ENCODE peak calls at places on chromosomes 6 and 20, in nine cellular contexts. N, D, P, E, A, L, J, C and W are unnamed samples. For H3K4me1, the result is how much of the 10 kb centered on the place peaks cover.

GRCh38 chr6:148700713-148701392 is 46.0 kb upstream of the UST start:
- DNase-seq in N (no peak), D (peak), P (peak), E (peak), A (peak), L (no peak), J (peak), C (no peak), W (peak)

GRCh38 chr20:24769878-24770627 is 179.0 kb upstream of the CST7 start:
- DNase-seq in N (no peak), D (no peak), P (no peak), E (no peak), A (no peak), L (no peak), J (no peak), C (no peak), W (no peak)

GRCh38 chr6:35717449-35718353 is 19.1 kb upstream of the ARMC12 start:
- DNase-seq in N (no peak), D (no peak), P (no peak), E (no peak), A (no peak), L (no peak), J (no peak), C (no peak), W (no peak)

GRCh38 chr6:46052479-46052878 is 36.8 kb upstream of the CLIC5 start:
- DNase-seq in N (no peak), D (no peak), P (no peak), E (no peak), A (no peak), L (no peak), J (no peak), C (no peak), W (no peak)

GRCh38 chr6:168546173-168546572 is 105.2 kb downstream of the SMOC2 start:
- DNase-seq in N (no peak), D (no peak), P (no peak), E (no peak), A (no peak), L (no peak), J (no peak), C (no peak), W (no peak)

GRCh38 chr20:50756447-50756846 is 25.1 kb downstream of the PARD6B start:
- DNase-seq in N (no peak), D (no peak), P (no peak), E (no peak), A (no peak), L (no peak), J (no peak), C (no peak), W (no peak)

GRCh38 chr6:90098637-90099036 is 198.0 kb downstream of the BACH2 start:
- DNase-seq in N (no peak), D (no peak), P (peak), E (peak), A (no peak), L (no peak), J (peak), C (no peak), W (no peak)

GRCh38 chr20:15700147-15700765 is 873.0 kb downstream of the KIF16B start:
- DNase-seq in N (no peak), D (no peak), P (peak), E (no peak), A (no peak), L (no peak), J (no peak), C (no peak), W (no peak)

GRCh38 chr6:131846023-131846663 is 38.3 kb downstream of the ENPP1 start:
- DNase-seq in N (no peak), D (no peak), P (no peak), E (no peak), A (no peak), L (no peak), J (no peak), C (no peak), W (no peak)

GRCh38 chr20:47786763-47787107 is 1.5 kb upstream of the SULF2 start:
- DNase-seq in N (no peak), D (no peak), P (no peak), E (no peak), A (no peak), L (no peak), J (no peak), C (no peak), W (no peak)
- TF ChIP-seq EZH2 in N (no peak), D (no peak), P (no peak), E (no peak), A (no peak), L (no peak), J (no peak), C (no peak), W (no peak)

GRCh38 chr20:58565461-58566175 is 50.4 kb upstream of the APCDD1L start:
- DNase-seq in N (no peak), D (no peak), P (no peak), E (no peak), A (no peak), L (no peak), J (no peak), C (no peak), W (no peak)
- H3K4me1 ChIP-seq in N (under half), D (under half), P (under half), E (under half), A (under half), L (under half), J (under half), C (under half), W (under half)

GRCh38 chr6:2857185-2857579 is 15.5 kb upstream of the SERPINB1 start:
- DNase-seq in N (no peak), D (no peak), P (no peak), E (no peak), A (no peak), L (no peak), J (no peak), C (no peak), W (no peak)

GRCh38 chr6:2861071-2861821 is 19.6 kb upstream of the SERPINB1 start:
- DNase-seq in N (no peak), D (no peak), P (no peak), E (no peak), A (no peak), L (no peak), J (no peak), C (no peak), W (no peak)

GRCh38 chr6:2857580-2858337 is 16.1 kb upstream of the SERPINB1 start:
- DNase-seq in N (peak), D (peak), P (no peak), E (peak), A (no peak), L (no peak), J (no peak), C (no peak), W (no peak)

GRCh38 chr6:2859325-2859700 is 17.6 kb upstream of the SERPINB1 start:
- DNase-seq in N (no peak), D (no peak), P (no peak), E (no peak), A (no peak), L (no peak), J (no peak), C (no peak), W (no peak)

GRCh38 chr6:2858678-2859324 is 17.1 kb upstream of the SERPINB1 start:
- DNase-seq in N (no peak), D (no peak), P (no peak), E (no peak), A (no peak), L (no peak), J (no peak), C (no peak), W (no peak)
- H3K9ac ChIP-seq in N (peak), D (no peak), P (no peak), E (peak), A (no peak), L (peak), J (no peak), C (no peak), W (no peak)

GRCh38 chr6:98842489-98843180 is 8.3 kb downstream of the POU3F2 start:
- DNase-seq in N (no peak), D (no peak), P (no peak), E (peak), A (peak), L (no peak), J (no peak), C (peak), W (no peak)

GRCh38 chr6:98841114-98841513 is 6.7 kb downstream of the POU3F2 start:
- DNase-seq in N (no peak), D (no peak), P (no peak), E (peak), A (no peak), L (no peak), J (no peak), C (no peak), W (no peak)

GRCh38 chr6:98839788-98840361 is 5.5 kb downstream of the POU3F2 start:
- DNase-seq in N (no peak), D (peak), P (no peak), E (peak), A (peak), L (peak), J (no peak), C (no peak), W (peak)

GRCh38 chr6:98841589-98842488 is 7.5 kb downstream of the POU3F2 start:
- DNase-seq in N (no peak), D (no peak), P (no peak), E (peak), A (peak), L (no peak), J (no peak), C (no peak), W (no peak)

DNA sequence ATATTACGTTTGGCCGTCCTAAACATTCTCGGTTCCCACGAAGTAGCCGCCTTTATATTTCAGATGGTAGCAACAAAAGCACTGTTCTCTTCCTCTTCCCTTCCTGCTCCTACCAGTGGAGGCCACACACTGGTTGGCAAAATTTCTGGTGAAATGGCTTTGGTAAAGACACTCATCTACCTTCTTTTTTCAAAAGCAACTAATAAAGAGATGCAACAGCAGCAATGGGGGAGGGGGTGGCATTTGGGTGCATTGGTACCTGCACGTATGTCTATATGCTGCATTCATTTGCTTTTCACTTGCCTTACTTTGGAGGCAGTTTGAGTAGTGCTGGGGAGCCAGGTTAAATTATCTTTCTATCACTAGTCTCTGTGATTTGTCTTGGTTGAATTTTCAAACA is 6.0 kb downstream of the POU3F2 start:
- DNase-seq in N (no peak), D (no peak), P (no peak), E (peak), A (peak), L (no peak), J (no peak), C (no peak), W (no peak)
- TF ChIP-seq EZH2 in N (no peak), D (no peak), P (no peak), E (no peak), A (no peak), L (no peak), J (no peak), C (peak), W (no peak)

GRCh38 chr6:110331383-110331782 is 26.8 kb downstream of the METTL24 start:
- DNase-seq in N (no peak), D (no peak), P (no peak), E (no peak), A (no peak), L (no peak), J (no peak), C (no peak), W (no peak)

GRCh38 chr6:110329729-110330436 is 28.3 kb downstream of the METTL24 start:
- DNase-seq in N (no peak), D (peak), P (peak), E (peak), A (no peak), L (peak), J (peak), C (no peak), W (no peak)

GRCh38 chr6:110331816-110332215 is 26.3 kb downstream of the METTL24 start:
- DNase-seq in N (no peak), D (no peak), P (no peak), E (peak), A (no peak), L (no peak), J (peak), C (no peak), W (no peak)

GRCh38 chr6:110328231-110328630 is 29.9 kb downstream of the METTL24 start:
- DNase-seq in N (no peak), D (no peak), P (no peak), E (peak), A (no peak), L (no peak), J (peak), C (no peak), W (no peak)

DNA sequence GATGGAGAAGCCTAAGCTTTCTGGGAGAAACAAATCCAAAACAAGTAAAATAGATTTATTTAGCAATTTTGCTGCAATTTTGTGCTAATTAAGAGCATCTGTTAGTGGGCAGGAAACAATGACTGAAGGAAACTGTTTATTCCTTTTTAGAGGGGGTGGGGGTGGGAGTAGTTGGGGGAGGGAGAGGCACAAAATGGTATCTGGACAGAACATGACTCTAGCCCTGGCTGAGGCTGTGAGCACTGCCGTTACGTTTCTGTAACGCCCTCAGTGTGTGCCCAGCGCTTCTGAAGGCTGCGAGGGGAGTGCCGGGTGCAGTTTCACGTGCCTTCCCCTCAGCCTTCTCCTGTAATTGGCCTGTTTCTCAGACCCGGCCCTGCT is 28.8 kb downstream of the METTL24 start:
- DNase-seq in N (no peak), D (no peak), P (no peak), E (no peak), A (no peak), L (no peak), J (peak), C (no peak), W (no peak)
- H3K4me1 ChIP-seq in N (under half), D (under half), P (under half), E (under half), A (under half), L (half or more), J (under half), C (under half), W (under half)

DNA sequence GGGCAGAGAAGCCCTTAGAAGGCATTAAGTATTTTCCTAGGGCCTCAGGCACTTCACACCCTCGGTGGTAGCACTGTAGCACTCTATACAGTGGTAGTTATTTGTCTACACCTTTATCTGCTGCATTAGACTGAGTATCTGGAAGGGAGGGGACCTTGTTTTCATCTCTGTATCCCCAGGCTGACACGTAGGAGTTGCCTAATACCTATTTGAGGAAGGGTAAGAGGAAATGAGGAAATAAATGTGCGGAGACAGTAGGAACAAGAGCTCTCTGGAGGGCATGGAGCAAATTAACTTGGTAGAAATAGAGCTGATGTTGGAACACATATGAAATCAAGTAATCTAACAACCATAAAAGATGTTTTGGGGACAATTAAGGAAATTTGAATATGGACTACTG is 3.9 kb downstream of the CNPY3 start:
- DNase-seq in N (no peak), D (no peak), P (no peak), E (no peak), A (no peak), L (no peak), J (no peak), C (no peak), W (no peak)
- H3K9ac ChIP-seq in N (no peak), D (no peak), P (no peak), E (no peak), A (no peak), L (no peak), J (no peak), C (no peak), W (no peak)

DNA sequence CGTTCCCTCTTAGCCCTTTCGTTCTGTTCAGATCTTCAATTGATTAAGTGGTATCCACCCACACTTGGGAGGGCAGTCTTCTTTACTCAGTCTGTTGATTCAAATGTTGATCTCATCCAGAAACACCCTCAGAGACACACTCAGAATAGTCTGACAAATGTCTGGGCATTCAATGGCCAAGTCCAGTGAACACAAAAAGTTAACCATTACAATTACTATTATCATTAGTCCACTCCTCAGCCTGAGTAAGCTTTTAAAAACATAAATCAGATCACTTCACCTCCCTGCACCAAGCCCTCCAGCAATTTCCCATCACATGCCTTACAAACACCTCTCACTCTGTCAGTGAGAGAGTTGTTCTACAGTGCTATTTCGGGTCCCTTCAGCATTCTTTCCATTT is 423.2 kb downstream of the RFPL4B start:
- DNase-seq in N (no peak), D (no peak), P (no peak), E (peak), A (no peak), L (no peak), J (no peak), C (no peak), W (no peak)
- TF ChIP-seq EZH2 in N (no peak), D (no peak), P (no peak), E (no peak), A (no peak), L (no peak), J (no peak), C (no peak), W (no peak)

DNA sequence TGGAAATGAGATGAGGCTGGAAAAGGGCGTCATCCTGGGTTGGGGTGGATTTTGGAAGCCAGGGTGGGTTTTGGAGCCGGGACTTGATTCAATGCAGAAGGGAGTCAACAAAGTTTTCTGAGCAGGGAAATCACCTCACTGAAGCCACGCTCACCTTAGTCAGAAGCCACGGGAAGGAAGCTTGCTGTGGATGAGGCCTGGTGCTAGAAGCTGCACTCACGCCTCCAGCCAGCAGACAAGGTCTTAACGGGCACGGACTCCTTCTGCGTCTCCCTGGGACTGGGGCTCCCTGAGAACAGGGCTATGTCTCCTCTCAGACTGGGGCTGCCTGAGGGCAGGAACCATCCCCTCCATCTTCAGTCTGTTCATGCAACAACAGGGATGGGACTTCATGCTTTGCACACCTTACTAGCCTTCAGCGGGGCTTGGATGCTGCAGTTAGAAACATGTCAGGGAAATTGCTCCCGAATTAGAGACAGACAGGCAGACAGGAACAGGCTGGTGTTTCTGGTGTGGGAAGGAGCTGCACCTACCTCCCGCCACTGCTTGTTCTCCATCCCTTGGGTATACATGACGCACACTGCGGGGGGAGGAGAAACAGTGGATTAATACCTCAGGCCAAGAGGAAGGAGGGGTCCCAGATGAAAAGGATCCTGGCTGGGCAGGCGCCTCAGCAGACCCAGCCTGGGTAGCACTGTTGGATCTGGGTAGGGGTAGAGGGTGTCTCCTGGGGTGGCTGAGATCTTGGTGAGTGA is 17.5 kb downstream of the CPNE5 start:
- DNase-seq in N (no peak), D (no peak), P (peak), E (no peak), A (no peak), L (no peak), J (no peak), C (no peak), W (no peak)
- H3K4me1 ChIP-seq in N (under half), D (under half), P (under half), E (under half), A (under half), L (half or more), J (under half), C (under half), W (under half)